ENCODE peak calls at places on chromosomes 12 and 14, in four cellular contexts. D is fibroblast of the conjunctiva; O is stimulated activated naive CD4-positive, alpha-beta T cell; A is GM10248. E is an unnamed sample.
A peak's percentile ranks its signal among the peaks of the same experiment; 100 is the strongest.

GRCh38 chr12:101670007-101670671 is 27.3 kb upstream of the CHPT1 start:
- DNase-seq in D (peak; percentile 16), O (no peak), A (peak; percentile 24), E (peak; percentile 23)

GRCh38 chr14:93219103-93219726 is 12.2 kb downstream of the UBR7 start:
- DNase-seq in A (peak; percentile 63), D (peak; percentile 45), O (no peak), E (peak; percentile 64)

GRCh38 chr14:65949711-65950516 is 536.3 kb upstream of the CCDC196 start:
- DNase-seq in D (no peak), A (peak; percentile 23), O (no peak), E (peak; percentile 34)

GRCh38 chr12:88336071-88336768 is 194.1 kb downstream of the TMTC3 start:
- DNase-seq in A (no peak), D (no peak), O (no peak), E (no peak)

GRCh38 chr12:132485619-132486018 is 4.3 kb upstream of the FBRSL1 start:
- DNase-seq in O (no peak), A (no peak), D (no peak), E (no peak)

GRCh38 chr14:36227802-36228201 is 51.3 kb upstream of the PTCSC3 start:
- DNase-seq in D (no peak), O (no peak), A (no peak), E (no peak)

GRCh38 chr12:52130695-52131094 is 51.2 kb downstream of the SMIM41 start:
- DNase-seq in D (no peak), A (peak; percentile 9), O (no peak), E (no peak)

GRCh38 chr12:63124778-63125177 is 26.2 kb downstream of the AVPR1A start:
- DNase-seq in A (no peak), D (no peak), O (no peak), E (no peak)

GRCh38 chr12:59383426-59383822 is 212.4 kb upstream of the SLC16A7 start:
- DNase-seq in O (no peak), A (no peak), D (peak; percentile 96), E (no peak)

GRCh38 chr12:31203261-31203660 is 122.7 kb downstream of the SINHCAF start:
- DNase-seq in D (no peak), A (no peak), O (no peak), E (no peak)

GRCh38 chr12:43453761-43454160 is 98.2 kb downstream of the ADAMTS20 start:
- DNase-seq in A (no peak), O (no peak), D (no peak), E (no peak)

GRCh38 chr14:103232831-103233319 is 101.2 kb upstream of the EIF5 start:
- DNase-seq in O (no peak), A (peak; percentile 21), D (no peak), E (no peak)

E was measured in GM13977.